ENCODE peak calls at places on chromosomes 11 and 22, in seven cellular contexts. One of them, this sample, is unnamed.
A peak's percentile ranks its signal among the peaks of the same experiment; 100 is the strongest.

GRCh38 chr11:2002042-2002776 is 4.6 kb upstream of the H19 start:
- DNase-seq in body of pancreas: no peak
- DNase-seq in ovary: no peak
- DNase-seq in cardiac fibroblast: no peak
- DNase-seq in breast epithelium: no peak
- DNase-seq in lung: no peak
- DNase-seq in PC-3: no peak
- DNase-seq in this sample: no peak

GRCh38 chr11:3840870-3841425 is at the start of gene RHOG:
- DNase-seq in body of pancreas: peak; percentile 84
- DNase-seq in ovary: peak; percentile 88
- DNase-seq in cardiac fibroblast: peak; percentile 90
- DNase-seq in breast epithelium: peak; percentile 73
- DNase-seq in lung: peak; percentile 89
- DNase-seq in PC-3: peak; percentile 57
- DNase-seq in this sample: no peak

GRCh38 chr11:45993438-45994064 is 71.1 kb downstream of the LARGE2 start:
- DNase-seq in body of pancreas: peak; percentile 35
- DNase-seq in ovary: peak; percentile 65
- DNase-seq in cardiac fibroblast: peak; percentile 84
- DNase-seq in breast epithelium: no peak
- DNase-seq in lung: no peak
- DNase-seq in PC-3: no peak
- DNase-seq in this sample: no peak

GRCh38 chr11:64558065-64558745 is 32.8 kb upstream of the SLC22A12 start:
- DNase-seq in body of pancreas: no peak
- DNase-seq in ovary: no peak
- DNase-seq in cardiac fibroblast: no peak
- DNase-seq in breast epithelium: no peak
- DNase-seq in lung: no peak
- DNase-seq in PC-3: no peak
- DNase-seq in this sample: peak; percentile 68

GRCh38 chr11:8063319-8063718 is 17.7 kb upstream of the TUB start:
- DNase-seq in body of pancreas: peak; percentile 32
- DNase-seq in ovary: no peak
- DNase-seq in cardiac fibroblast: peak; percentile 73
- DNase-seq in breast epithelium: no peak
- DNase-seq in lung: no peak
- DNase-seq in PC-3: no peak
- DNase-seq in this sample: no peak

GRCh38 chr11:61489833-61490585 is 18.5 kb upstream of the LRRC10B start:
- DNase-seq in body of pancreas: no peak
- DNase-seq in ovary: peak; percentile 70
- DNase-seq in cardiac fibroblast: peak; percentile 72
- DNase-seq in breast epithelium: no peak
- DNase-seq in lung: no peak
- DNase-seq in PC-3: peak; percentile 25
- DNase-seq in this sample: no peak

GRCh38 chr22:35627267-35628041 is 10.3 kb upstream of the MB start:
- DNase-seq in body of pancreas: peak; percentile 89
- DNase-seq in ovary: peak; percentile 88
- DNase-seq in cardiac fibroblast: peak; percentile 96
- DNase-seq in breast epithelium: peak; percentile 89
- DNase-seq in lung: peak; percentile 82
- DNase-seq in PC-3: peak; percentile 79
- DNase-seq in this sample: peak; percentile 77

GRCh38 chr11:129375731-129376657 is at the start of gene BARX2:
- DNase-seq in body of pancreas: peak; percentile 77
- DNase-seq in ovary: no peak
- DNase-seq in cardiac fibroblast: peak; percentile 61
- DNase-seq in breast epithelium: peak; percentile 60
- DNase-seq in lung: peak; percentile 55
- DNase-seq in PC-3: peak; percentile 86
- DNase-seq in this sample: no peak

GRCh38 chr11:113286509-113287497 is 27.6 kb upstream of the TTC12 start:
- DNase-seq in body of pancreas: no peak
- DNase-seq in ovary: no peak
- DNase-seq in cardiac fibroblast: peak; percentile 6
- DNase-seq in breast epithelium: no peak
- DNase-seq in lung: no peak
- DNase-seq in PC-3: no peak
- DNase-seq in this sample: no peak

GRCh38 chr11:134423106-134423505 is 11.1 kb upstream of the B3GAT1 start:
- DNase-seq in body of pancreas: no peak
- DNase-seq in ovary: no peak
- DNase-seq in cardiac fibroblast: no peak
- DNase-seq in breast epithelium: no peak
- DNase-seq in lung: no peak
- DNase-seq in PC-3: no peak
- DNase-seq in this sample: no peak

GRCh38 chr11:69005631-69006368 is 7.2 kb downstream of the MRGPRF start:
- DNase-seq in body of pancreas: no peak
- DNase-seq in ovary: peak; percentile 35
- DNase-seq in cardiac fibroblast: no peak
- DNase-seq in breast epithelium: no peak
- DNase-seq in lung: no peak
- DNase-seq in PC-3: no peak
- DNase-seq in this sample: peak; percentile 86

GRCh38 chr11:48034926-48035876 is 54.8 kb downstream of the PTPRJ start:
- DNase-seq in body of pancreas: peak; percentile 40
- DNase-seq in ovary: no peak
- DNase-seq in cardiac fibroblast: peak; percentile 43
- DNase-seq in breast epithelium: peak; percentile 70
- DNase-seq in lung: no peak
- DNase-seq in PC-3: no peak
- DNase-seq in this sample: no peak

GRCh38 chr22:31243339-31244043 is 31.4 kb downstream of the LIMK2 start:
- DNase-seq in body of pancreas: no peak
- DNase-seq in ovary: no peak
- DNase-seq in cardiac fibroblast: no peak
- DNase-seq in breast epithelium: no peak
- DNase-seq in lung: no peak
- DNase-seq in PC-3: peak; percentile 43
- DNase-seq in this sample: no peak

GRCh38 chr11:65571940-65572339 is 398 bp upstream of the FAM89B start:
- DNase-seq in body of pancreas: peak; percentile 51
- DNase-seq in ovary: no peak
- DNase-seq in cardiac fibroblast: peak; percentile 56
- DNase-seq in breast epithelium: no peak
- DNase-seq in lung: no peak
- DNase-seq in PC-3: peak; percentile 84
- DNase-seq in this sample: no peak

GRCh38 chr22:34804588-34804987 is 261.4 kb upstream of the ISX start:
- DNase-seq in body of pancreas: no peak
- DNase-seq in ovary: no peak
- DNase-seq in cardiac fibroblast: no peak
- DNase-seq in breast epithelium: no peak
- DNase-seq in lung: no peak
- DNase-seq in PC-3: no peak
- DNase-seq in this sample: no peak

GRCh38 chr11:68870470-68870869 is 28.8 kb upstream of the CPT1A start:
- DNase-seq in body of pancreas: no peak
- DNase-seq in ovary: no peak
- DNase-seq in cardiac fibroblast: peak; percentile 24
- DNase-seq in breast epithelium: no peak
- DNase-seq in lung: no peak
- DNase-seq in PC-3: peak; percentile 33
- DNase-seq in this sample: no peak

GRCh38 chr11:57647960-57648776 is 1.5 kb downstream of the YPEL4 start:
- DNase-seq in body of pancreas: no peak
- DNase-seq in ovary: peak; percentile 44
- DNase-seq in cardiac fibroblast: peak; percentile 39
- DNase-seq in breast epithelium: no peak
- DNase-seq in lung: no peak
- DNase-seq in PC-3: no peak
- DNase-seq in this sample: no peak

GRCh38 chr22:46149493-46149997 is 781 bp upstream of the PPARA start:
- DNase-seq in body of pancreas: peak; percentile 82
- DNase-seq in ovary: peak; percentile 82
- DNase-seq in cardiac fibroblast: peak; percentile 38
- DNase-seq in breast epithelium: no peak
- DNase-seq in lung: peak; percentile 67
- DNase-seq in PC-3: no peak
- DNase-seq in this sample: no peak

GRCh38 chr11:10486161-10486840 is 31.2 kb downstream of the AMPD3 start:
- DNase-seq in body of pancreas: no peak
- DNase-seq in ovary: no peak
- DNase-seq in cardiac fibroblast: no peak
- DNase-seq in breast epithelium: no peak
- DNase-seq in lung: no peak
- DNase-seq in PC-3: no peak
- DNase-seq in this sample: no peak

GRCh38 chr11:1067812-1068496 is 6.7 kb upstream of the MUC2 start:
- DNase-seq in body of pancreas: no peak
- DNase-seq in ovary: no peak
- DNase-seq in cardiac fibroblast: no peak
- DNase-seq in breast epithelium: no peak
- DNase-seq in lung: no peak
- DNase-seq in PC-3: no peak
- DNase-seq in this sample: no peak

GRCh38 chr11:38900156-38900679 is 2302.2 kb upstream of the RAG2 start:
- DNase-seq in body of pancreas: no peak
- DNase-seq in ovary: no peak
- DNase-seq in cardiac fibroblast: no peak
- DNase-seq in breast epithelium: no peak
- DNase-seq in lung: no peak
- DNase-seq in PC-3: no peak
- DNase-seq in this sample: no peak

GRCh38 chr11:27116684-27117083 is 76.1 kb downstream of the BBOX1 start:
- DNase-seq in body of pancreas: no peak
- DNase-seq in ovary: no peak
- DNase-seq in cardiac fibroblast: peak; percentile 60
- DNase-seq in breast epithelium: no peak
- DNase-seq in lung: no peak
- DNase-seq in PC-3: no peak
- DNase-seq in this sample: no peak
- TF ChIP-seq CTCF in body of pancreas: no peak
- TF ChIP-seq CTCF in ovary: no peak
- TF ChIP-seq CTCF in cardiac fibroblast: no peak
- TF ChIP-seq CTCF in breast epithelium: no peak
- TF ChIP-seq CTCF in lung: no peak
- TF ChIP-seq CTCF in PC-3: no peak
- TF ChIP-seq CTCF in this sample: no peak

DNA sequence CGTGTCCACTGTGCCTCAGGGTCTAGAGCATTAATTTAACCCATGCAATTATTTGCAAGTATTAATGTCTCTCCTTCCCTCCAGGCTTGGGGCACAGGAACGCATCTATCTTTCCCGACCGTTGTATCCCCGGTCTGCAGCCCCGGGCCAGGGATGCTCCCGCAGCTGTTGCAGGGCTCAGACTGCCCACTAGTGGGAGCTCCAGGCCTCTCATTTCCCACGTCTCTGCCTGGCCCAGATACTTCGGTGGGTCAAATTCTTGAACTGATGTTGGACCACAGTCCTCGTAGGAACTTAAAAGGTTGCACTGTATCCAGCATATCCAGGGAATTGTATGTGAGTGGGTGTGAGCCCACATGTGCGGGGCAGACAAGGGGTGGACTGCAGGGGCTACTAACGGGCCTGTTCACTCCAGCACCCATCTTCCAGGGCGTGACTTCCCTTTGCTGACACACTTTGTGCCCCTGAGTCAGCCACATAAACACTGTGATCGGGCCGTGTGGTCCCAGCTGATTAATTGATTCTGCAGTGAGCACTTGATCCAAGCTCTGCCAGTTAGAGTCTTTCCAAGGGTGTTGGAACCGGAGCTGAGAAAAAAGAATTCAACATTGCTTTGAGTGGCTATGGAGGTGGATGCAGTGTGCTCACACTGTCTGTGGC is 451.3 kb downstream of the TBC1D22A start:
- DNase-seq in body of pancreas: no peak
- DNase-seq in ovary: peak; percentile 60
- DNase-seq in cardiac fibroblast: peak; percentile 8
- DNase-seq in breast epithelium: no peak
- DNase-seq in lung: peak; percentile 30
- DNase-seq in PC-3: peak; percentile 61
- DNase-seq in this sample: no peak
- TF ChIP-seq CTCF in body of pancreas: peak; percentile 53
- TF ChIP-seq CTCF in ovary: no peak
- TF ChIP-seq CTCF in cardiac fibroblast: peak; percentile 52
- TF ChIP-seq CTCF in breast epithelium: no peak
- TF ChIP-seq CTCF in lung: peak; percentile 23
- TF ChIP-seq CTCF in PC-3: peak; percentile 83
- TF ChIP-seq CTCF in this sample: peak; percentile 73

DNA sequence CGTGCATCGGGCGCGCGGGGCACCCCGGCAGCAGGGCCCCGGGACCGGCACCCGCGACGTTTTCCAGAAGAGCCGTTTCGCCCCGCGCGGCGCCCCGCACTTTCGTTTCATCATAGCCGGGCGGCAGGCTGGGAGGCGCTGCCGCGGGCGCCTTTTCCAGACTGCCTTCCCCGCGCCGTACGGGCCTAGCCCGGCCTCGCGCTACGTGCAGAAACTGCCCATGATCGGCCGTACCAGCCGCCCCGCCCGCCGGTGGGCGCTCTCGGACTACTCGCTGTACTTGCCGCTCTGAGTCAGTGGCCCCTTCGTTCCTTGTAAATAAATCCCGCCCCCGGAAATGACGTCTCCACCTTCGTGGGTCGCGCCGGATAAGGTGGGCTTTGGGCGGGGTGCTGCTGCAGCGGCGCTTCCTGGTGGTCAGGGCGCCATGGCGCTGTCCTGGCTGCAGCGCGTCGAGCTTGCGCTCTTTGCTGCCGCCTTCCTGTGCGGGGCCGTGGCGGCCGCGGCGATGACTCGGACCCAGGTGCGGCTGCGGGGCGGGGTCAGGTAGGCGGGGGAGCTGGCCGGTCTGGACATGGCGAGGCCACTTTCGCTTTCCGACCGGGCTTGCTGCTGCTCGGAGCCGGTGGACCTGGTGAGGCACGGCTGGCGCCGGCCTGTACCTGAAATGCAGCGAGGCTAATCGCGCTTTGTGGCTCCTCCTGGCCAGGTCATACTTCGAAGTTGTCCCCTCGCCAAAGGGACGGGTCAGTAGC is at the start of gene TMEM179B:
- DNase-seq in body of pancreas: peak; percentile 99
- DNase-seq in ovary: peak; percentile 96
- DNase-seq in cardiac fibroblast: peak; percentile 98
- DNase-seq in breast epithelium: peak; percentile 98
- DNase-seq in lung: peak; percentile 99
- DNase-seq in PC-3: peak; percentile 100
- DNase-seq in this sample: peak; percentile 98
- TF ChIP-seq CTCF in body of pancreas: peak; percentile 71
- TF ChIP-seq CTCF in ovary: peak; percentile 13
- TF ChIP-seq CTCF in cardiac fibroblast: peak; percentile 73
- TF ChIP-seq CTCF in breast epithelium: no peak
- TF ChIP-seq CTCF in lung: peak; percentile 52
- TF ChIP-seq CTCF in PC-3: peak; percentile 39
- TF ChIP-seq CTCF in this sample: peak; percentile 66

DNA sequence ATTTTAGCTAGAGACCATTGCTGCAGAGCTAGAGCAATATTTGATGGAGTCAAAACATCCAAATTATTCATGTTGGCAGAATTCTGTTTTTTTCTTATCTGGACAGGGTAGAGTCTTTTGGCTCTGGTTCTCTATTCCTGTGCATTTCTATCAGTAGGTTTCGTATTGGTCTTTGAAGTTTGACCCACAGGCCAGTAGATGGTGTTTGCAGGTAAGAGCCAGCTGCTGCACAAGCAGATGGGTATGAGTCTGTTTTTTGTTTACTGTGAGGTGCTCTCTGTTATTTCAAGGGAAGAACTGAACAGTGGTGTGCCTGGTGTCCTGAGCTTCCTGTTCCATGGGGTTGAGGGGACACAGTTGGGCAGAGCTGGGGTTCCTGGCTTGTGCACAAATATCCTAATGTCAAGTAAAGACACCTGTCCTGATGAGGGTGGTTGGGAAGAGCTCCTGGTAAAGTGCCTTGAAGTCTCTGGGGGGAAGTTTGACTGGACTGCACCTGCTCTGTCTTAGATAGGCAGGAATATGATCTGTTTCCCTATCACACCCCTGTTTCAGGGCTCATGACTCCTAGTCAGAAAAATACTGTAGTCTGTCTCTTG is 34.0 kb upstream of the SLC22A25 start:
- DNase-seq in body of pancreas: no peak
- DNase-seq in ovary: no peak
- DNase-seq in cardiac fibroblast: no peak
- DNase-seq in breast epithelium: no peak
- DNase-seq in lung: no peak
- DNase-seq in PC-3: peak; percentile 36
- DNase-seq in this sample: no peak
- TF ChIP-seq CTCF in body of pancreas: peak; percentile 12
- TF ChIP-seq CTCF in ovary: no peak
- TF ChIP-seq CTCF in cardiac fibroblast: peak; percentile 3
- TF ChIP-seq CTCF in breast epithelium: no peak
- TF ChIP-seq CTCF in lung: no peak
- TF ChIP-seq CTCF in PC-3: peak; percentile 53
- TF ChIP-seq CTCF in this sample: no peak